ENCODE peak calls at places on chromosome 1, in seven cellular contexts. X, Z, G, D, M, A and C are unnamed samples.

GRCh38 chr1:23019851-23020625 is 770 bp downstream of the KDM1A start:
- DNase-seq in A (peak), X (peak), M (peak), G (peak), D (peak), Z (peak), C (peak)

GRCh38 chr1:92291372-92291999 is 7.3 kb downstream of the GLMN start:
- DNase-seq in Z (no peak), D (no peak), G (peak), A (no peak), X (no peak), M (peak), C (no peak)

GRCh38 chr1:51484591-51484990 is 34.5 kb downstream of the EPS15 start:
- DNase-seq in A (no peak), M (no peak), D (no peak), X (no peak), G (no peak), Z (no peak), C (no peak)

GRCh38 chr1:228938248-228938891 is 203.1 kb downstream of the RHOU start:
- DNase-seq in A (no peak), X (no peak), M (no peak), Z (peak), G (no peak), D (no peak), C (no peak)

GRCh38 chr1:6222644-6223043 is 13.1 kb downstream of the ICMT start:
- DNase-seq in D (no peak), G (no peak), A (no peak), M (no peak), Z (no peak), X (no peak), C (peak)

GRCh38 chr1:11659748-11660147 is 4.3 kb upstream of the FBXO6 start:
- DNase-seq in D (no peak), M (no peak), Z (no peak), A (no peak), X (no peak), G (no peak), C (no peak)

GRCh38 chr1:40362699-40363098 is 10.8 kb upstream of the SMAP2 start:
- DNase-seq in X (no peak), M (no peak), G (no peak), Z (no peak), A (no peak), D (no peak), C (no peak)

GRCh38 chr1:119774746-119775495 is 6.2 kb upstream of the HMGCS2 start:
- DNase-seq in A (no peak), X (peak), D (no peak), Z (no peak), M (no peak), G (no peak), C (peak)

GRCh38 chr1:62962794-62963776 is 179.2 kb downstream of the ATG4C start:
- DNase-seq in Z (no peak), M (peak), D (no peak), A (peak), G (peak), X (no peak), C (peak)

GRCh38 chr1:153783233-153784190 is 8.3 kb downstream of the SLC27A3 start:
- DNase-seq in X (peak), D (peak), G (peak), A (peak), M (peak), Z (peak), C (peak)
- TF ChIP-seq CTCF in X (no peak), D (peak), G (peak), A (no peak), M (no peak), Z (no peak), C (peak)

GRCh38 chr1:85118751-85119150 is 70.5 kb upstream of the MCOLN3 start:
- DNase-seq in M (no peak), G (no peak), A (no peak), D (no peak), Z (no peak), X (no peak), C (no peak)
- TF ChIP-seq CTCF in M (no peak), G (no peak), A (no peak), D (no peak), Z (no peak), X (no peak), C (no peak)

GRCh38 chr1:90476411-90476810 is 240.7 kb downstream of the BARHL2 start:
- DNase-seq in G (no peak), M (no peak), D (no peak), X (no peak), A (no peak), Z (no peak), C (no peak)

GRCh38 chr1:90474158-90474557 is 242.9 kb downstream of the BARHL2 start:
- DNase-seq in G (no peak), Z (no peak), X (no peak), D (no peak), M (no peak), A (no peak), C (no peak)

GRCh38 chr1:90474731-90475130 is 242.4 kb downstream of the BARHL2 start:
- DNase-seq in D (no peak), A (no peak), G (no peak), M (no peak), Z (no peak), X (no peak), C (no peak)

GRCh38 chr1:90476994-90477393 is 240.1 kb downstream of the BARHL2 start:
- DNase-seq in D (no peak), M (no peak), G (no peak), A (no peak), X (no peak), Z (no peak), C (no peak)

DNA sequence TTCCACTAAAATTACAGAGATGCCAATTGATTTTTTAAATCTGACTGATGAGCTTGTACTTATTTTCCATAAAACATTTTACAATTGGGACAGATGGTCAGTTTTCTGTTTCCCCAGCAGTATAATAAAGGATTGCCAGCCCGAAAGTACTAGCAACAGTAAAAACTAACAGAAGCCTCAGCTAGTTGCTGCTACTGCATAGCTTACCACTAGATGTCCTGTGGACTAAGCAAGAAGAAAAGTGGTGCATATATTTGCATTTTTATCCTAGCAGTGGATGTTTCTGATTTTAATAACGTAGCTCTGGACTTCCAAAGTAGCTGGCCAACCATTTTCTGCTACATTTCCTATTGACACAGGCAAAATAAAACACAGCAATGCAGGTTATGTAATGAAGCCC is 241.5 kb downstream of the BARHL2 start:
- DNase-seq in A (no peak), D (no peak), X (no peak), G (no peak), M (no peak), Z (no peak), C (no peak)
- TF ChIP-seq CTCF in A (no peak), D (no peak), X (no peak), G (peak), M (no peak), Z (no peak), C (no peak)

GRCh38 chr1:205986291-205986690 is 16.9 kb downstream of the RAB7B start:
- DNase-seq in D (no peak), X (no peak), M (no peak), A (no peak), G (no peak), Z (no peak), C (no peak)
- TF ChIP-seq CTCF in D (no peak), X (no peak), M (no peak), A (no peak), G (no peak), Z (no peak), C (no peak)

GRCh38 chr1:237041795-237042466 is at the start of gene RYR2:
- DNase-seq in Z (no peak), D (no peak), M (no peak), A (peak), X (no peak), G (peak), C (no peak)

GRCh38 chr1:237042467-237042891 is 495 bp downstream of the RYR2 start:
- DNase-seq in G (peak), D (no peak), X (no peak), M (no peak), Z (no peak), A (no peak), C (no peak)

GRCh38 chr1:237042892-237043576 is 1.1 kb downstream of the RYR2 start:
- DNase-seq in X (no peak), Z (no peak), A (no peak), M (no peak), D (no peak), G (peak), C (no peak)

GRCh38 chr1:237045278-237046016 is 3.5 kb downstream of the RYR2 start:
- DNase-seq in Z (no peak), A (no peak), X (no peak), G (no peak), M (no peak), D (no peak), C (no peak)

GRCh38 chr1:237043846-237044636 is 2.1 kb downstream of the RYR2 start:
- DNase-seq in X (no peak), D (no peak), G (no peak), M (no peak), A (no peak), Z (no peak), C (no peak)
- TF ChIP-seq CTCF in X (no peak), D (no peak), G (no peak), M (no peak), A (no peak), Z (no peak), C (no peak)

GRCh38 chr1:31880957-31881697 is 57.0 kb downstream of the PTP4A2 start:
- DNase-seq in X (no peak), D (no peak), A (peak), G (no peak), Z (no peak), M (peak), C (no peak)
- TF ChIP-seq CTCF in X (no peak), D (no peak), A (no peak), G (no peak), Z (no peak), M (no peak), C (no peak)

DNA sequence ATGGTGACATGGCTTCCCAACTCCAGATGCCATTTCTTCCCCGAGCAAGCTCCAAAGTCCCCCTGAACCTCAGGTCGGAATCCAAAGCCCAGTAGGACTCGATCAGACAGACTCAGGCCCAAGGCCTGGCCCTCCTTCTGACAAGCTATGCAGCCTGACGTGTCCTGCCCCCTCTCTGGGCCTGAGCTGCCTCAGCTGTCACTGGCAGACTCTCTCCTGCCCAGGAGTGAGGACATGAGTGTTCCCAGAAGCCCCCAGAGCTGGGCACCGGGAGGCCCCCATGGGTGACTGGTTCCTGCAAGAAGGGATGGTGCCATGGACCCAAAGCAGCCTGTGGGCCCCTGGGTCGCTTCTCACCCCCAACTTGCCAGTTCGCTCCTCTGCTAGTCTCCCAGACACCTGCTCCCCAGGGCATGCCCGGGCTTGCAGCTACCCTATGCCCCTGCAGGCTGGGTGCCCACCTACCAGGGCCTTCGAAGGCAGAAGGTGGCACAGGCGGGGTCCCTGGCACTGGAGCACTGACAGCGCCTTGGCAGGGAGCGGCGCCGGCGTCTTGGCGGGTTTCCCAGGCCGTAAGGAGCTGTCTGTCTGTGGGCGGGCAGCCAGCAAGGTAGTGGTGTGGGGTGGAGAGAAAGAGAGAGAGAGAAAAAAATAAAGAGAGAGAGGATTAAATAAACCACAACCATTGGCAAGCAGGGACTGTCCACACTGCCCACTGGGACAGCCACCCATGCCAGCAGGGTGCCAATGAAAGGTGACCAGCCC is 2.3 kb downstream of the EDN2 start:
- DNase-seq in X (peak), Z (peak), D (peak), G (no peak), M (no peak), A (no peak), C (peak)
- TF ChIP-seq CTCF in X (no peak), Z (no peak), D (no peak), G (no peak), M (no peak), A (no peak), C (no peak)